ENCODE peak calls at places on chromosome 13, in four cellular contexts. One of them, this sample, is unnamed.

GRCh38 chr13:105139380-105140285 is 1395.8 kb downstream of the EFNB2 start:
- DNase-seq in adipocyte: no peak
- DNase-seq in lower lobe of right lung: peak; percentile 72
- DNase-seq in cardiac fibroblast: peak; percentile 50
- DNase-seq in this sample: no peak

GRCh38 chr13:39963612-39964011 is 308.1 kb downstream of the COG6 start:
- DNase-seq in cardiac fibroblast: no peak
- DNase-seq in lower lobe of right lung: no peak
- DNase-seq in adipocyte: no peak
- DNase-seq in this sample: no peak

GRCh38 chr13:97512732-97513131 is 78.8 kb downstream of the RAP2A start:
- DNase-seq in lower lobe of right lung: no peak
- DNase-seq in adipocyte: no peak
- DNase-seq in cardiac fibroblast: no peak
- DNase-seq in this sample: no peak

GRCh38 chr13:99434258-99434788 is 66.9 kb upstream of the TM9SF2 start:
- DNase-seq in adipocyte: no peak
- DNase-seq in lower lobe of right lung: no peak
- DNase-seq in cardiac fibroblast: no peak
- DNase-seq in this sample: no peak

GRCh38 chr13:49220035-49220855 is at the start of gene MLNR:
- DNase-seq in cardiac fibroblast: no peak
- DNase-seq in lower lobe of right lung: peak; percentile 53
- DNase-seq in adipocyte: peak; percentile 60
- DNase-seq in this sample: no peak

GRCh38 chr13:49569993-49570689 is 15.2 kb downstream of the RCBTB1 start:
- DNase-seq in cardiac fibroblast: no peak
- DNase-seq in adipocyte: no peak
- DNase-seq in lower lobe of right lung: no peak
- DNase-seq in this sample: no peak

GRCh38 chr13:97695684-97696083 is 257.8 kb upstream of the IPO5 start:
- DNase-seq in adipocyte: no peak
- DNase-seq in lower lobe of right lung: no peak
- DNase-seq in cardiac fibroblast: no peak
- DNase-seq in this sample: no peak

GRCh38 chr13:98155475-98156111 is 12.7 kb downstream of the FARP1 start:
- DNase-seq in cardiac fibroblast: peak; percentile 89
- DNase-seq in adipocyte: no peak
- DNase-seq in lower lobe of right lung: no peak
- DNase-seq in this sample: peak; percentile 85

GRCh38 chr13:87999791-88000190 is 328.6 kb downstream of the SLITRK5 start:
- DNase-seq in lower lobe of right lung: no peak
- DNase-seq in cardiac fibroblast: no peak
- DNase-seq in adipocyte: no peak
- DNase-seq in this sample: no peak

GRCh38 chr13:108549989-108550388 is 79.4 kb upstream of the MYO16 start:
- DNase-seq in lower lobe of right lung: no peak
- DNase-seq in cardiac fibroblast: no peak
- DNase-seq in adipocyte: no peak
- DNase-seq in this sample: no peak

GRCh38 chr13:110716235-110716505 is 2.7 kb downstream of the ING1 start:
- DNase-seq in lower lobe of right lung: peak; percentile 63
- DNase-seq in adipocyte: peak; percentile 72
- DNase-seq in cardiac fibroblast: peak; percentile 40
- DNase-seq in this sample: peak; percentile 24

GRCh38 chr13:111945086-111945485 is 121.9 kb upstream of the SOX1 start:
- DNase-seq in lower lobe of right lung: no peak
- DNase-seq in cardiac fibroblast: no peak
- DNase-seq in adipocyte: no peak
- DNase-seq in this sample: no peak

GRCh38 chr13:30869491-30869890 is 36.6 kb upstream of the MEDAG start:
- DNase-seq in lower lobe of right lung: no peak
- DNase-seq in cardiac fibroblast: peak; percentile 53
- DNase-seq in adipocyte: peak; percentile 28
- DNase-seq in this sample: peak; percentile 67

GRCh38 chr13:30908416-30908980 is 2.4 kb downstream of the MEDAG start:
- DNase-seq in adipocyte: peak; percentile 53
- DNase-seq in lower lobe of right lung: no peak
- DNase-seq in cardiac fibroblast: peak; percentile 48
- DNase-seq in this sample: no peak

GRCh38 chr13:112629161-112629560 is 41.2 kb upstream of the TUBGCP3 start:
- DNase-seq in adipocyte: no peak
- DNase-seq in cardiac fibroblast: no peak
- DNase-seq in lower lobe of right lung: no peak
- DNase-seq in this sample: no peak

GRCh38 chr13:39516140-39516539 is 86.9 kb downstream of the LHFPL6 start:
- DNase-seq in cardiac fibroblast: no peak
- DNase-seq in lower lobe of right lung: no peak
- DNase-seq in adipocyte: peak; percentile 50
- DNase-seq in this sample: peak; percentile 47

GRCh38 chr13:41500501-41500900 is 43.2 kb downstream of the RGCC start:
- DNase-seq in adipocyte: no peak
- DNase-seq in lower lobe of right lung: no peak
- DNase-seq in cardiac fibroblast: peak; percentile 16
- DNase-seq in this sample: peak; percentile 23

GRCh38 chr13:108780706-108781105 is 151.3 kb downstream of the MYO16 start:
- DNase-seq in adipocyte: no peak
- DNase-seq in cardiac fibroblast: no peak
- DNase-seq in lower lobe of right lung: no peak
- DNase-seq in this sample: no peak

GRCh38 chr13:102191951-102192461 is 209.8 kb downstream of the FGF14 start:
- DNase-seq in cardiac fibroblast: peak; percentile 47
- DNase-seq in lower lobe of right lung: no peak
- DNase-seq in adipocyte: no peak
- DNase-seq in this sample: peak; percentile 92

GRCh38 chr13:27969866-27970229 is 733 bp upstream of the CDX2 start:
- DNase-seq in adipocyte: no peak
- DNase-seq in lower lobe of right lung: no peak
- DNase-seq in cardiac fibroblast: no peak
- DNase-seq in this sample: no peak

GRCh38 chr13:114089341-114089740 is 43.1 kb downstream of the RASA3 start:
- DNase-seq in lower lobe of right lung: no peak
- DNase-seq in adipocyte: no peak
- DNase-seq in cardiac fibroblast: no peak
- DNase-seq in this sample: no peak

GRCh38 chr13:106291006-106291405 is 244.5 kb downstream of the EFNB2 start:
- DNase-seq in adipocyte: peak; percentile 18
- DNase-seq in lower lobe of right lung: no peak
- DNase-seq in cardiac fibroblast: peak; percentile 69
- DNase-seq in this sample: peak; percentile 74

GRCh38 chr13:112894673-112895481 is 74.1 kb upstream of the MCF2L start:
- DNase-seq in adipocyte: no peak
- DNase-seq in lower lobe of right lung: peak; percentile 46
- DNase-seq in cardiac fibroblast: no peak
- DNase-seq in this sample: no peak

GRCh38 chr13:100341327-100341726 is 247.3 kb downstream of the GGACT start:
- DNase-seq in adipocyte: no peak
- DNase-seq in lower lobe of right lung: no peak
- DNase-seq in cardiac fibroblast: no peak
- DNase-seq in this sample: no peak

GRCh38 chr13:48580185-48580803 is 47.4 kb upstream of the RCBTB2 start:
- DNase-seq in lower lobe of right lung: no peak
- DNase-seq in cardiac fibroblast: peak; percentile 79
- DNase-seq in adipocyte: peak; percentile 89
- DNase-seq in this sample: peak; percentile 77

GRCh38 chr13:65642301-65642700 is 1587.8 kb downstream of the PCDH9 start:
- DNase-seq in lower lobe of right lung: no peak
- DNase-seq in cardiac fibroblast: no peak
- DNase-seq in adipocyte: no peak
- DNase-seq in this sample: no peak

GRCh38 chr13:47135800-47136658 is 239.2 kb upstream of the HTR2A start:
- DNase-seq in cardiac fibroblast: no peak
- DNase-seq in adipocyte: no peak
- DNase-seq in lower lobe of right lung: no peak
- DNase-seq in this sample: no peak

GRCh38 chr13:47136659-47136975 is 239.8 kb upstream of the HTR2A start:
- DNase-seq in lower lobe of right lung: no peak
- DNase-seq in cardiac fibroblast: no peak
- DNase-seq in adipocyte: no peak
- DNase-seq in this sample: no peak

GRCh38 chr13:47134939-47135489 is 238.2 kb upstream of the HTR2A start:
- DNase-seq in cardiac fibroblast: no peak
- DNase-seq in lower lobe of right lung: no peak
- DNase-seq in adipocyte: no peak
- DNase-seq in this sample: no peak

GRCh38 chr13:47144782-47145181 is 247.9 kb upstream of the HTR2A start:
- DNase-seq in cardiac fibroblast: no peak
- DNase-seq in lower lobe of right lung: no peak
- DNase-seq in adipocyte: no peak
- DNase-seq in this sample: no peak

GRCh38 chr13:47139519-47139918 is 242.7 kb upstream of the HTR2A start:
- DNase-seq in cardiac fibroblast: no peak
- DNase-seq in lower lobe of right lung: no peak
- DNase-seq in adipocyte: no peak
- DNase-seq in this sample: no peak
- H3K4me3 ChIP-seq in cardiac fibroblast: no peak overlapping the region
- H3K4me3 ChIP-seq in lower lobe of right lung: no peak overlapping the region
- H3K4me3 ChIP-seq in adipocyte: no peak overlapping the region
- H3K4me3 ChIP-seq in this sample: no peak overlapping the region

GRCh38 chr13:42990147-42990990 is 1.7 kb downstream of the EPSTI1 start:
- DNase-seq in adipocyte: peak; percentile 50
- DNase-seq in cardiac fibroblast: peak; percentile 42
- DNase-seq in lower lobe of right lung: no peak
- DNase-seq in this sample: no peak
- H3K4me3 ChIP-seq in adipocyte: peak overlapping the region; percentile 86
- H3K4me3 ChIP-seq in cardiac fibroblast: no peak overlapping the region
- H3K4me3 ChIP-seq in lower lobe of right lung: peak overlapping the region; percentile 76
- H3K4me3 ChIP-seq in this sample: no peak overlapping the region

GRCh38 chr13:36914648-36915047 is 5.4 kb downstream of the SMAD9 start:
- DNase-seq in adipocyte: no peak
- DNase-seq in cardiac fibroblast: no peak
- DNase-seq in lower lobe of right lung: no peak
- DNase-seq in this sample: no peak
- H3K4me3 ChIP-seq in adipocyte: no peak overlapping the region
- H3K4me3 ChIP-seq in cardiac fibroblast: no peak overlapping the region
- H3K4me3 ChIP-seq in lower lobe of right lung: no peak overlapping the region
- H3K4me3 ChIP-seq in this sample: no peak overlapping the region

GRCh38 chr13:33110386-33110712 is 94.1 kb downstream of the KL start:
- DNase-seq in cardiac fibroblast: no peak
- DNase-seq in lower lobe of right lung: no peak
- DNase-seq in adipocyte: no peak
- DNase-seq in this sample: no peak

GRCh38 chr13:33109319-33109718 is 93.1 kb downstream of the KL start:
- DNase-seq in adipocyte: no peak
- DNase-seq in cardiac fibroblast: peak; percentile 48
- DNase-seq in lower lobe of right lung: no peak
- DNase-seq in this sample: no peak

GRCh38 chr13:33107403-33107760 is 91.2 kb downstream of the KL start:
- DNase-seq in cardiac fibroblast: no peak
- DNase-seq in lower lobe of right lung: no peak
- DNase-seq in adipocyte: no peak
- DNase-seq in this sample: no peak

GRCh38 chr13:33109801-33110200 is 93.6 kb downstream of the KL start:
- DNase-seq in cardiac fibroblast: no peak
- DNase-seq in adipocyte: no peak
- DNase-seq in lower lobe of right lung: no peak
- DNase-seq in this sample: no peak

DNA sequence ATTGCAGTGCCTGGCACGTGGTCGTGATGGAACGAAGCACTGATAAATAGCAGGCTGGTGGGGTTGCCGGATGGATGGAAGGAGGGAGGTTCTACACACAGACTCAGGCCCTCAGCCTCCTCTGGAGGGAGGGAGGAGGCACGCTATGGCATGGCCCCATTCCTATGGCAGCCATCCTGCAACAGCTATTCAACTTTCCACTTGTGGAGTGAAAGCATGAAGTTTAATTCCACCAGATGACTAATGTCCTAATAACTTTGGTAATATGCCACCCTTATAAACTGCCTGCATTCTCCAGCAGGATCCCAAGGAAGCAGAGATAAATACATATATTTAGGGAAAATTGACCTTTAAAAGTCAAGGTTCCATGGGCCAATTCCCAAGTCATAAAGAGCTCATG is 92.4 kb downstream of the KL start:
- DNase-seq in lower lobe of right lung: no peak
- DNase-seq in cardiac fibroblast: peak; percentile 44
- DNase-seq in adipocyte: peak; percentile 57
- DNase-seq in this sample: peak; percentile 81
- H3K4me3 ChIP-seq in lower lobe of right lung: no peak overlapping the region
- H3K4me3 ChIP-seq in cardiac fibroblast: no peak overlapping the region
- H3K4me3 ChIP-seq in adipocyte: peak overlapping the region; percentile 42
- H3K4me3 ChIP-seq in this sample: no peak overlapping the region

GRCh38 chr13:80137994-80138393 is 202.9 kb downstream of the SPRY2 start:
- DNase-seq in cardiac fibroblast: no peak
- DNase-seq in adipocyte: no peak
- DNase-seq in lower lobe of right lung: no peak
- DNase-seq in this sample: no peak

GRCh38 chr13:80132741-80133601 is 208.0 kb downstream of the SPRY2 start:
- DNase-seq in lower lobe of right lung: peak; percentile 55
- DNase-seq in cardiac fibroblast: peak; percentile 59
- DNase-seq in adipocyte: peak; percentile 55
- DNase-seq in this sample: peak; percentile 78

GRCh38 chr13:80134360-80134759 is 206.6 kb downstream of the SPRY2 start:
- DNase-seq in cardiac fibroblast: no peak
- DNase-seq in adipocyte: no peak
- DNase-seq in lower lobe of right lung: no peak
- DNase-seq in this sample: no peak

GRCh38 chr13:80131204-80131603 is 209.7 kb downstream of the SPRY2 start:
- DNase-seq in cardiac fibroblast: peak; percentile 77
- DNase-seq in adipocyte: peak; percentile 79
- DNase-seq in lower lobe of right lung: peak; percentile 88
- DNase-seq in this sample: peak; percentile 69

DNA sequence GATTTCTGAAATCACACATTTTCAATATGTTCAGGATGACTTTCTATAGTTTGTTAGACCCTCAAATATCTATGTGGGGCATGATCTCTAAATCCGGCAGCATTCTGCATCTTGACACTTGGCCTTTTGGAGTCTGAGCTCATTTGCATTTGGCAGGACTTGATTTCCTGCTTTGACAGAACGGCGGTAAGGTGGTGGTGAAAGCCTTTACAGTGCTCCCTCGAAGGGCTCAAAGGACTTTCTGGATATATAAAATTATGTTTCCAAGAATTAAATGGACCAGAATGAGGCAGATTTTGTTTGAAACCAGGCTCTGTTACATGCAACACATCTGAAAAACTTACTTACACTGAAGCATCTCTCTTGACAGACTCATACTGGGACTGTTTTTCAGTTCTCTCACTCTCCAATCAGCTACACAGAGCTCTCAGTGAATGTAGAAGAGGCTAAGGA is 207.3 kb downstream of the SPRY2 start:
- DNase-seq in cardiac fibroblast: no peak
- DNase-seq in adipocyte: no peak
- DNase-seq in lower lobe of right lung: no peak
- DNase-seq in this sample: peak; percentile 8
- H3K4me3 ChIP-seq in cardiac fibroblast: no peak overlapping the region
- H3K4me3 ChIP-seq in adipocyte: peak overlapping the region; percentile 85
- H3K4me3 ChIP-seq in lower lobe of right lung: peak overlapping the region; percentile 35
- H3K4me3 ChIP-seq in this sample: no peak overlapping the region

GRCh38 chr13:91328726-91329125 is 18.8 kb upstream of the MIR17HG start:
- DNase-seq in adipocyte: no peak
- DNase-seq in lower lobe of right lung: no peak
- DNase-seq in cardiac fibroblast: no peak
- DNase-seq in this sample: no peak
- H3K4me3 ChIP-seq in adipocyte: no peak overlapping the region
- H3K4me3 ChIP-seq in lower lobe of right lung: no peak overlapping the region
- H3K4me3 ChIP-seq in cardiac fibroblast: no peak overlapping the region
- H3K4me3 ChIP-seq in this sample: no peak overlapping the region

This sample was measured in foreskin fibroblast.